ENCODE peak calls at places on chromosome 18, in seven cellular contexts. I is T-helper 1 cell; X is stimulated activated CD8-positive, alpha-beta memory T cell treated with anti-CD3 and anti-CD28 coated beads, Interleukin-2, amount 100 ng/mL, for 48 hours; M is SK-MEL-5; Q is HFF-Myc; G is naive B cell; R is activated naive CD8-positive, alpha-beta T cell treated with anti-CD3 and anti-CD28 coated beads, Interleukin-2, amount 10 ng/mL, durations not matched to agents 7 days and 5 days. P is an unnamed sample.

GRCh38 chr18:79528846-79529245 is 133.1 kb downstream of the NFATC1 start:
- DNase-seq in I (no peak), X (no peak), M (peak; percentile 79), Q (peak; percentile 36), G (peak; percentile 76), R (peak; percentile 68), P (peak; percentile 57)

GRCh38 chr18:69757733-69758132 is 189.9 kb downstream of the CD226 start:
- DNase-seq in I (no peak), X (no peak), M (no peak), Q (no peak), G (no peak), R (no peak), P (no peak)

GRCh38 chr18:49768051-49768391 is 45.3 kb downstream of the ACAA2 start:
- DNase-seq in I (no peak), X (no peak), M (peak; percentile 32), Q (no peak), G (no peak), R (no peak), P (no peak)

GRCh38 chr18:59232309-59233016 is 12.5 kb downstream of the GRP start:
- DNase-seq in I (no peak), X (no peak), M (no peak), Q (no peak), G (no peak), R (no peak), P (no peak)

GRCh38 chr18:46387426-46388131 is 269.4 kb downstream of the LOXHD1 start:
- DNase-seq in I (no peak), X (no peak), M (no peak), Q (no peak), G (no peak), R (no peak), P (no peak)

GRCh38 chr18:66553824-66554223 is 50.1 kb downstream of the CDH19 start:
- DNase-seq in I (no peak), X (no peak), M (no peak), Q (no peak), G (no peak), R (no peak), P (no peak)

GRCh38 chr18:38007931-38008330 is 442.3 kb upstream of the CELF4 start:
- DNase-seq in I (no peak), X (no peak), M (no peak), Q (no peak), G (no peak), R (no peak), P (no peak)

GRCh38 chr18:76824136-76824676 is 1.8 kb downstream of the ZNF236 start:
- DNase-seq in I (no peak), X (no peak), M (no peak), Q (no peak), G (no peak), R (no peak), P (no peak)

GRCh38 chr18:63161032-63161727 is 158.4 kb downstream of the BCL2 start:
- DNase-seq in I (no peak), X (no peak), M (peak; percentile 37), Q (no peak), G (peak; percentile 76), R (no peak), P (no peak)

GRCh38 chr18:51654441-51655326 is 457.2 kb upstream of the MEX3C start:
- DNase-seq in I (no peak), X (no peak), M (no peak), Q (no peak), G (no peak), R (no peak), P (no peak)

GRCh38 chr18:44584900-44585299 is 95.8 kb upstream of the SETBP1 start:
- DNase-seq in I (no peak), X (no peak), M (no peak), Q (no peak), G (no peak), R (no peak), P (no peak)